ENCODE peak calls at places on chromosome 14, in six cellular contexts. E, X, S, P, Q and L are unnamed samples.

GRCh38 chr14:51963164-51963733 is 26.1 kb upstream of the RTRAF start:
- DNase-seq in E (no peak), X (no peak), S (no peak), P (no peak), Q (no peak), L (peak)

GRCh38 chr14:27367345-27367744 is 769.5 kb upstream of the NOVA1 start:
- DNase-seq in E (no peak), X (no peak), S (no peak), P (no peak), Q (no peak), L (no peak)

GRCh38 chr14:56268039-56268438 is 149.8 kb downstream of the PELI2 start:
- DNase-seq in E (no peak), X (no peak), S (no peak), P (no peak), Q (no peak), L (no peak)

GRCh38 chr14:76576047-76576741 is 185.1 kb upstream of the VASH1 start:
- DNase-seq in E (no peak), X (no peak), S (no peak), P (no peak), Q (no peak), L (peak)

GRCh38 chr14:67928375-67928774 is 108.8 kb downstream of the RAD51B start:
- DNase-seq in E (no peak), X (no peak), S (no peak), P (no peak), Q (no peak), L (no peak)

GRCh38 chr14:103204852-103205540 is 81.7 kb downstream of the TNFAIP2 start:
- DNase-seq in E (no peak), X (no peak), S (no peak), P (no peak), Q (no peak), L (no peak)

GRCh38 chr14:89911018-89911919 is 43.3 kb downstream of the EFCAB11 start:
- DNase-seq in E (no peak), X (no peak), S (no peak), P (no peak), Q (no peak), L (peak)

GRCh38 chr14:99205086-99205688 is 66.8 kb downstream of the BCL11B start:
- DNase-seq in E (no peak), X (no peak), S (no peak), P (no peak), Q (no peak), L (no peak)

GRCh38 chr14:91872517-91873470 is 5.5 kb upstream of the TC2N start:
- DNase-seq in E (no peak), X (peak), S (no peak), P (peak), Q (peak), L (no peak)

GRCh38 chr14:74978416-74978947 is 23.1 kb upstream of the PGF start:
- DNase-seq in E (no peak), X (no peak), S (no peak), P (no peak), Q (no peak), L (no peak)

GRCh38 chr14:105056303-105056831 is 8.9 kb downstream of the GPR132 start:
- DNase-seq in E (no peak), X (no peak), S (no peak), P (no peak), Q (peak), L (no peak)

GRCh38 chr14:93970967-93971634 is 5.3 kb downstream of the ASB2 start:
- DNase-seq in E (peak), X (no peak), S (no peak), P (no peak), Q (no peak), L (no peak)

GRCh38 chr14:103301512-103302197 is 32.4 kb upstream of the EIF5 start:
- DNase-seq in E (no peak), X (no peak), S (no peak), P (no peak), Q (no peak), L (no peak)

GRCh38 chr14:36238666-36239363 is 62.3 kb upstream of the PTCSC3 start:
- DNase-seq in E (no peak), X (peak), S (no peak), P (no peak), Q (no peak), L (peak)

GRCh38 chr14:23555882-23556699 is at the start of gene THTPA:
- DNase-seq in E (peak), X (peak), S (peak), P (peak), Q (peak), L (peak)

GRCh38 chr14:22095845-22096510 is 422.4 kb upstream of the OR4E1 start:
- DNase-seq in E (no peak), X (no peak), S (no peak), P (no peak), Q (no peak), L (no peak)

GRCh38 chr14:34324363-34324795 is 137.7 kb downstream of the SPTSSA start:
- DNase-seq in E (peak), X (no peak), S (no peak), P (no peak), Q (no peak), L (peak)

GRCh38 chr14:69079188-69079742 is 73.7 kb downstream of the DCAF5 start:
- DNase-seq in E (no peak), X (peak), S (no peak), P (no peak), Q (no peak), L (peak)

GRCh38 chr14:51328089-51328941 is 88.3 kb downstream of the TMX1 start:
- DNase-seq in E (no peak), X (no peak), S (no peak), P (no peak), Q (peak), L (no peak)

GRCh38 chr14:22118894-22119477 is 445.4 kb upstream of the OR4E1 start:
- DNase-seq in E (no peak), X (no peak), S (no peak), P (no peak), Q (no peak), L (no peak)

GRCh38 chr14:56760164-56760914 is 49.9 kb downstream of the OTX2 start:
- DNase-seq in E (no peak), X (no peak), S (no peak), P (no peak), Q (no peak), L (no peak)

GRCh38 chr14:92880351-92880750 is 42.6 kb upstream of the CHGA start:
- DNase-seq in E (no peak), X (no peak), S (peak), P (no peak), Q (no peak), L (peak)